ENCODE peak calls at places on chromosomes 16 and 17, in ten cellular contexts. D is Calu3, Y is H9, J is GM20000, N is osteoblast, B is left ventricle myocardium inferior, I is lower leg skin, C is AG04450, R is AG04449, W is IMR-90. U is an unnamed sample.

GRCh38 chr16:27452569-27453475 is 50.8 kb downstream of the IL21R start:
- DNase-seq in D (no peak), Y (no peak), J (no peak), N (peak), B (no peak), I (no peak), C (no peak), R (no peak), W (no peak), U (peak)

GRCh38 chr17:61625564-61625963 is 34.5 kb upstream of the NACA2 start:
- DNase-seq in D (no peak), Y (no peak), J (no peak), N (no peak), B (no peak), I (no peak), C (no peak), R (no peak), W (no peak), U (no peak)

GRCh38 chr17:61305024-61305423 is 94.6 kb upstream of the TBX2 start:
- DNase-seq in D (no peak), Y (no peak), J (no peak), N (no peak), B (no peak), I (peak), C (no peak), R (no peak), W (peak), U (no peak)

GRCh38 chr16:29306953-29307597 is 99.4 kb downstream of the NPIPB11 start:
- DNase-seq in D (no peak), Y (no peak), J (no peak), N (peak), B (no peak), I (peak), C (no peak), R (no peak), W (peak), U (no peak)

GRCh38 chr16:76535-77272 is 1.3 kb upstream of the MPG start:
- DNase-seq in D (peak), Y (no peak), J (peak), N (peak), B (peak), I (peak), C (no peak), R (no peak), W (peak), U (peak)

GRCh38 chr16:69773255-69773947 is 11.3 kb downstream of the WWP2 start:
- DNase-seq in D (no peak), Y (no peak), J (no peak), N (no peak), B (no peak), I (no peak), C (no peak), R (no peak), W (no peak), U (no peak)

GRCh38 chr16:79192904-79193303 is 407.6 kb downstream of the MAF start:
- DNase-seq in D (no peak), Y (no peak), J (no peak), N (no peak), B (no peak), I (no peak), C (no peak), R (no peak), W (no peak), U (no peak)

GRCh38 chr16:3722508-3722907 is 5.2 kb upstream of the TRAP1 start:
- DNase-seq in D (no peak), Y (no peak), J (no peak), N (no peak), B (no peak), I (no peak), C (no peak), R (no peak), W (no peak), U (no peak)

GRCh38 chr17:66493283-66494019 is 191.0 kb downstream of the PRKCA start:
- DNase-seq in D (no peak), Y (no peak), J (no peak), N (no peak), B (no peak), I (no peak), C (no peak), R (no peak), W (peak), U (no peak)

GRCh38 chr17:7393613-7394451 is 493 bp downstream of the PLSCR3 start:
- DNase-seq in D (peak), Y (peak), J (peak), N (peak), B (peak), I (no peak), C (no peak), R (no peak), W (no peak), U (peak)

GRCh38 chr17:12365805-12366204 is 299.9 kb upstream of the MYOCD start:
- DNase-seq in D (no peak), Y (no peak), J (no peak), N (peak), B (no peak), I (no peak), C (peak), R (no peak), W (peak), U (no peak)

GRCh38 chr17:63203652-63204051 is 237.6 kb downstream of the TANC2 start:
- DNase-seq in D (no peak), Y (no peak), J (no peak), N (no peak), B (no peak), I (no peak), C (no peak), R (no peak), W (no peak), U (no peak)

GRCh38 chr17:40168262-40168832 is 8.9 kb upstream of the RAPGEFL1 start:
- DNase-seq in D (peak), Y (peak), J (peak), N (peak), B (no peak), I (no peak), C (peak), R (peak), W (peak), U (peak)

GRCh38 chr16:85350146-85350728 is 238.0 kb upstream of the CIBAR2 start:
- DNase-seq in D (no peak), Y (no peak), J (no peak), N (no peak), B (no peak), I (no peak), C (no peak), R (no peak), W (no peak), U (no peak)

GRCh38 chr17:70059076-70059475 is 15.9 kb upstream of the KCNJ16 start:
- DNase-seq in D (no peak), Y (no peak), J (no peak), N (no peak), B (no peak), I (no peak), C (no peak), R (no peak), W (no peak), U (no peak)

GRCh38 chr16:79723583-79724168 is 123.1 kb upstream of the MAF start:
- DNase-seq in D (no peak), Y (no peak), J (no peak), N (peak), B (no peak), I (no peak), C (no peak), R (no peak), W (no peak), U (no peak)

GRCh38 chr16:31525113-31525512 is 2.6 kb upstream of the AHSP start:
- DNase-seq in D (no peak), Y (no peak), J (no peak), N (no peak), B (no peak), I (no peak), C (no peak), R (no peak), W (no peak), U (no peak)

GRCh38 chr17:80474231-80474932 is 2.0 kb downstream of the NPTX1 start:
- DNase-seq in D (no peak), Y (no peak), J (no peak), N (peak), B (no peak), I (no peak), C (no peak), R (no peak), W (peak), U (peak)

DNA sequence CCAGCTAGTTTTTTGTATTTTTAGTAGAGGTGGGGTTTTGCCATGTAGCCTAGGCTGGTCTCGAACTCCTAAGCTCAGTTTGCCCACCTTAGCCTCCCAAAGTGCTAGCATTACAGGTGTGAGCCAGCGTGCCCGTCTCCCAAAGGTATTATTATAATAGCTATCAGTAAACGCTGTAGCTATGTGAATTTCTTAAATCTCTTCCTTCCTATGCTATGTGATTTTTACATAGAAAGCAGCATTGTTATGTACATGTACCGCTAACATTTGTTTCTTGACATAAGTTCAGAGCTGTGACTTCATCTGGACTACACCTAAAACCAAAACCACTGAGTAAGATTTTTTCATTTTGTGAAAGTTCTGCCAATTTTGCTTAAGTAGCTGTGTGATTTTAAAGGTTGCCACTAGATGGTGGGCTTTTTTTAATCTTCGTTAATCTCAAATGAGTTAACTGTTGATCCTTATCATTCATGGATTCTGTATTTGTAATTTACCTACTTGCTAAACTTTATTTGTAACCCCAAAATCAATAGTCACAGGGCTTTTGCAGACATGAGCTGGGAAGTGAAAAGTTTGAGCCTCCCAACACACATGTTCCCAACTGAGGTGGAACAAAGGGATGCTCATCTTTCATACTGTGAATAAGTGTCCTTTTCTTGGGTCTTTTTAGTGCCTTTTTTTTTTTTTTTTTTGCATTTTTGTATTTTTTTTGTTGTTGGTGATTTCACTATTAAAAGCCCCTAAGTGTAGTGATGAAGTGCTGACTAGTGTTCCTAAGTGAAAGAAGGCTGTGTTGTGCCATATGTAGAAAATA is 21.9 kb downstream of the PRKAR1A start:
- DNase-seq in D (no peak), Y (no peak), J (no peak), N (no peak), B (no peak), I (no peak), C (no peak), R (no peak), W (peak), U (no peak)
- TF ChIP-seq CTCF in D (no peak), Y (peak), J (no peak), N (peak), B (peak), I (no peak), C (peak), R (peak), W (peak), U (peak)

GRCh38 chr17:76735006-76735405 is 2.1 kb downstream of the SRSF2 start:
- DNase-seq in D (no peak), Y (no peak), J (peak), N (peak), B (no peak), I (no peak), C (no peak), R (no peak), W (peak), U (no peak)

GRCh38 chr17:76735586-76736348 is 1.4 kb downstream of the SRSF2 start:
- DNase-seq in D (no peak), Y (no peak), J (no peak), N (peak), B (no peak), I (no peak), C (no peak), R (no peak), W (no peak), U (no peak)

GRCh38 chr17:76737082-76737675 is at the start of gene SRSF2:
- DNase-seq in D (peak), Y (peak), J (peak), N (peak), B (peak), I (peak), C (peak), R (peak), W (peak), U (peak)

GRCh38 chr17:76737676-76738467 is at the start of gene MFSD11:
- DNase-seq in D (peak), Y (peak), J (peak), N (peak), B (peak), I (peak), C (peak), R (peak), W (peak), U (peak)

DNA sequence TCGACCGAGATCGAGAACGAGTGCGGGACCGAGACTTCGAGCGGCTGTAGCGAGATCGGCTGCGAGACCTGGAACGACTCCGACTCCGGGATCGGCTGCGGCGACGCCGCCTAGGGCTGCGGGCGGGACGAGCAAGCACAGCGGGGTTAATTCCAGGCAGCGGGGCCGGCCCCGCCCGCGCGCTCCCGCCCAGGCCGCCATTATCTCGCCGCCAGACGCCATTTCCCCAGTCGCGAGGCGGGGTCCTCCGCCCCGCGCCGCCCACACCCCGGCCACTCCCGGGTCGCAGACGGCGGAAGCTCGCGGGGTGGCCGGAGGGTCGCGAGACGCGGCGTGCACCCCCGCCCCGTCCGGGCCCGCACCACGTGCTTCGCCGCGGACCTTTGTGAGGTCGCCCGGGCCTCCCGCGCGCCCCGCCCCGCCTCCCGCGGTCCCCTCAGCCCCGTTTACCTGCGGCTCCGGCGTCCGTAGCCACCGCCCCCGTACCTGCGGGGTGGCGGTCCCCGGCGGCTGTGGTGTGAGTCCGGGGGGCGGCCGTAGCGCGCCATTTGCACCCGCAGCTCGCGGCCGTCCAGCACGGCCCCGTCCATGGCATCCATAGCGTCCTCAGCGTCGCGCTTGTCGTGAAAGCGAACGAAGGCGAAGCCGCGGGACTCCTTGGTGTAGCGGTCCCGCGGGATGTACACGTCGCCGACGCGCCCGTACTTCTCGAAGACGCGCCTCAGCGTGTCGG is 616 bp downstream of the SRSF2 start:
- DNase-seq in D (peak), Y (peak), J (peak), N (peak), B (peak), I (peak), C (no peak), R (no peak), W (peak), U (peak)
- TF ChIP-seq CTCF in D (no peak), Y (peak), J (peak), N (no peak), B (peak), I (peak), C (peak), R (peak), W (peak), U (peak)

DNA sequence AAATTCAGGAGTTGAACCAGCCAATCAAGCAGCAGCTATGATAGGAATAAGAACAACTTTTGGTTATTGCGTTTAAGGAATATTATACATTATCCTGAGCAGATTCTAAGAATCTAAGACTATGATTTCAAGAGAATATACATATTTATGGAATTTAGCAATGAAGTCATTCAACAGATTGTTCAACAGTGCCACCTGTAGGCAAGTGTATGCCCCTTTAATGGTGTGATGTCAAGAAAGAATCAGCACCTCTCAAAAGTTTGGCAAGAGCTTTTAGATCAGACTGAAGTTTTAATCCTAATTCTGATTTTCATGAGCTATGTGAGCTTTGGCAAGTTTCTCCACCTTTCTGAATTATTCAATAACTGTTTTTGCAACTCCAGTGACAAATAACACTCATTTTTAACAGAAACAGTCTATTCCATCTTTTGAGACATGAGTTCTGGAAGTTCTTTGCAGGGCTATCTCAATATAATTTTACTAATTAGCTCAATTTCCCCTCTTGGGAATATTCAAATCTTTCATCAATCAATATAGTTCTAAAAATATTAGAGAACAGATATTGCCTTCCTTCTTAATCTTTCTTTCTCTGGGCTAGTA is 474.3 kb upstream of the TOM1L1 start:
- DNase-seq in D (no peak), Y (no peak), J (no peak), N (no peak), B (no peak), I (no peak), C (no peak), R (no peak), W (no peak), U (peak)
- TF ChIP-seq CTCF in D (no peak), Y (peak), J (peak), N (no peak), B (no peak), I (no peak), C (no peak), R (no peak), W (no peak), U (no peak)

GRCh38 chr17:38674749-38675615 is at the start of gene EPOP:
- DNase-seq in D (peak), Y (peak), J (peak), N (peak), B (peak), I (peak), C (peak), R (no peak), W (peak), U (peak)

GRCh38 chr17:38674013-38674748 is 576 bp downstream of the EPOP start:
- DNase-seq in D (peak), Y (no peak), J (peak), N (peak), B (peak), I (peak), C (no peak), R (no peak), W (no peak), U (peak)

GRCh38 chr17:38671939-38672720 is 2.6 kb downstream of the EPOP start:
- DNase-seq in D (no peak), Y (peak), J (no peak), N (peak), B (no peak), I (no peak), C (no peak), R (no peak), W (no peak), U (no peak)

GRCh38 chr17:38672788-38673713 is 1.7 kb downstream of the EPOP start:
- DNase-seq in D (no peak), Y (no peak), J (no peak), N (peak), B (no peak), I (no peak), C (no peak), R (no peak), W (no peak), U (peak)

DNA sequence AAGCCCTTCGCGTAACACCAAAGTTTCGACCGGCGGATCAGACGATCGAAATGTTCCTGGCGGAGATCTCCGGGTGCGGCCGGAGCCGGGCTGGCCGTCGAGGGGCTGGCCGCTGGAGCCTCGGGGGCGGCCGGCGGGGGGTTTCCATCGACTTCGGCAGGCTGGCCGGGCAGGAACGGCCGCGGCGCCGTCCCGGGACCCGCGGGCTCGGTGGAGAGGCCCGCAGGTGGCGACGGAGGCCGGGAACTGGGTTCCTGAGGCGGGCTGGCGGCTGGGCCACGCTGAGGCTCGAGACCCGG is 1.1 kb downstream of the EPOP start:
- DNase-seq in D (no peak), Y (no peak), J (peak), N (no peak), B (peak), I (no peak), C (no peak), R (no peak), W (no peak), U (no peak)
- TF ChIP-seq CTCF in D (no peak), Y (no peak), J (no peak), N (no peak), B (no peak), I (no peak), C (no peak), R (no peak), W (no peak), U (no peak)

DNA sequence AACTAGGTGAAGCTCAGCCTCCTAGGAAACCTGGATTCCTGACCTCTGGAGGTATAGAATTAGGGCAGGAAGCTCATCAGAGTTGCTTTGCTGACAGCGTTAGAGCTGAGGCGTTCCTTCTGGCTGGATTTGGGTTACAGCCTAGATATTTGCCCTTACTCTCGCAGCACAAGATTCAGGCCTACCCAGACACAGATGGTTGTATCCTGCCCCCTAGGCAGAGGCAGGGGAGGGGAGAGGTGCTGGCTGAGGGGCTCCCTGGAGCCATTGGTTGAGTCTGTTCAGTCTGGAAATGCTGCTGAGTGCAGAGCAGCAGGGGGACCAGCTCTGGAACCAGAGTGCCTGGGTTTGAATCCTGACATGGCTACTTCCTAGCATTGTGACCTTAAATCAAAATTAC is 78.5 kb downstream of the MPRIP start:
- DNase-seq in D (no peak), Y (no peak), J (no peak), N (no peak), B (no peak), I (no peak), C (no peak), R (no peak), W (no peak), U (no peak)
- TF ChIP-seq CTCF in D (no peak), Y (no peak), J (no peak), N (no peak), B (no peak), I (no peak), C (no peak), R (no peak), W (no peak), U (no peak)